ENCODE peak calls at places on chromosomes 4 and X, in seven cellular contexts. One of them, this sample, is unnamed.

GRCh38 chr4:96916731-96917130 is 1076.8 kb downstream of the PDHA2 start:
- DNase-seq in HT-29: no peak
- DNase-seq in body of pancreas: no peak
- DNase-seq in stimulated activated CD4-positive, alpha-beta T cell treated with anti-CD3 and anti-CD28 coated beads, Interleukin-2, amount 100 ng/mL, for 24 hours: no peak
- DNase-seq in NCI-H1092 treated with DMSO at 0.1 percent for 48 hours: peak
- DNase-seq in NCI-H510A treated with DMSO at 0.1 percent for 48 hours: peak
- DNase-seq in neural progenitor cell: peak
- DNase-seq in this sample: no peak

GRCh38 chr4:141339966-141340365 is 119.3 kb downstream of the ZNF330 start:
- DNase-seq in HT-29: no peak
- DNase-seq in body of pancreas: no peak
- DNase-seq in stimulated activated CD4-positive, alpha-beta T cell treated with anti-CD3 and anti-CD28 coated beads, Interleukin-2, amount 100 ng/mL, for 24 hours: no peak
- DNase-seq in NCI-H1092 treated with DMSO at 0.1 percent for 48 hours: no peak
- DNase-seq in NCI-H510A treated with DMSO at 0.1 percent for 48 hours: no peak
- DNase-seq in neural progenitor cell: no peak
- DNase-seq in this sample: no peak

GRCh38 chr4:173477016-173477415 is 53.0 kb downstream of the HAND2 start:
- DNase-seq in HT-29: no peak
- DNase-seq in body of pancreas: no peak
- DNase-seq in stimulated activated CD4-positive, alpha-beta T cell treated with anti-CD3 and anti-CD28 coated beads, Interleukin-2, amount 100 ng/mL, for 24 hours: no peak
- DNase-seq in NCI-H1092 treated with DMSO at 0.1 percent for 48 hours: no peak
- DNase-seq in NCI-H510A treated with DMSO at 0.1 percent for 48 hours: no peak
- DNase-seq in neural progenitor cell: no peak
- DNase-seq in this sample: no peak

GRCh38 chr4:139651282-139652194 is 14.1 kb upstream of the MGST2 start:
- DNase-seq in HT-29: peak
- DNase-seq in body of pancreas: peak
- DNase-seq in stimulated activated CD4-positive, alpha-beta T cell treated with anti-CD3 and anti-CD28 coated beads, Interleukin-2, amount 100 ng/mL, for 24 hours: peak
- DNase-seq in NCI-H1092 treated with DMSO at 0.1 percent for 48 hours: peak
- DNase-seq in NCI-H510A treated with DMSO at 0.1 percent for 48 hours: peak
- DNase-seq in neural progenitor cell: peak
- DNase-seq in this sample: peak

GRCh38 chr4:101191302-101192098 is 155.8 kb downstream of the PPP3CA start:
- DNase-seq in HT-29: no peak
- DNase-seq in body of pancreas: peak
- DNase-seq in stimulated activated CD4-positive, alpha-beta T cell treated with anti-CD3 and anti-CD28 coated beads, Interleukin-2, amount 100 ng/mL, for 24 hours: no peak
- DNase-seq in NCI-H1092 treated with DMSO at 0.1 percent for 48 hours: peak
- DNase-seq in NCI-H510A treated with DMSO at 0.1 percent for 48 hours: no peak
- DNase-seq in neural progenitor cell: peak
- DNase-seq in this sample: peak

GRCh38 chr4:1505511-1506451 is 99.5 kb upstream of the NKX1-1 start:
- DNase-seq in HT-29: no peak
- DNase-seq in body of pancreas: no peak
- DNase-seq in stimulated activated CD4-positive, alpha-beta T cell treated with anti-CD3 and anti-CD28 coated beads, Interleukin-2, amount 100 ng/mL, for 24 hours: no peak
- DNase-seq in NCI-H1092 treated with DMSO at 0.1 percent for 48 hours: no peak
- DNase-seq in NCI-H510A treated with DMSO at 0.1 percent for 48 hours: no peak
- DNase-seq in neural progenitor cell: no peak
- DNase-seq in this sample: no peak

GRCh38 chr4:184922301-184922700 is 96.0 kb upstream of the HELT start:
- DNase-seq in HT-29: no peak
- DNase-seq in body of pancreas: no peak
- DNase-seq in stimulated activated CD4-positive, alpha-beta T cell treated with anti-CD3 and anti-CD28 coated beads, Interleukin-2, amount 100 ng/mL, for 24 hours: no peak
- DNase-seq in NCI-H1092 treated with DMSO at 0.1 percent for 48 hours: no peak
- DNase-seq in NCI-H510A treated with DMSO at 0.1 percent for 48 hours: no peak
- DNase-seq in neural progenitor cell: no peak
- DNase-seq in this sample: no peak

GRCh38 chr4:141686146-141686775 is 49.9 kb downstream of the IL15 start:
- DNase-seq in HT-29: peak
- DNase-seq in body of pancreas: no peak
- DNase-seq in stimulated activated CD4-positive, alpha-beta T cell treated with anti-CD3 and anti-CD28 coated beads, Interleukin-2, amount 100 ng/mL, for 24 hours: no peak
- DNase-seq in NCI-H1092 treated with DMSO at 0.1 percent for 48 hours: peak
- DNase-seq in NCI-H510A treated with DMSO at 0.1 percent for 48 hours: no peak
- DNase-seq in neural progenitor cell: no peak
- DNase-seq in this sample: no peak

GRCh38 chrX:148271263-148271662 is 229.2 kb upstream of the AFF2 start:
- DNase-seq in HT-29: no peak
- DNase-seq in body of pancreas: no peak
- DNase-seq in stimulated activated CD4-positive, alpha-beta T cell treated with anti-CD3 and anti-CD28 coated beads, Interleukin-2, amount 100 ng/mL, for 24 hours: no peak
- DNase-seq in NCI-H1092 treated with DMSO at 0.1 percent for 48 hours: no peak
- DNase-seq in NCI-H510A treated with DMSO at 0.1 percent for 48 hours: no peak
- DNase-seq in neural progenitor cell: no peak
- DNase-seq in this sample: no peak